ENCODE peak calls at places on chromosomes 5 and 9, in eight cellular contexts. D is GM10248, F is right lobe of liver, E is bronchial epithelial cell, U is fibroblast of lung, R is lower lobe of right lung, W is pancreas, G is fibroblast of pulmonary artery. B is an unnamed sample.

GRCh38 chr9:16010221-16010620 is 457.4 kb downstream of the CCDC171 start:
- DNase-seq in G (no peak), D (no peak), U (peak), F (no peak), E (no peak), W (no peak), R (no peak), B (no peak)

GRCh38 chr5:135376961-135377621 is 21.9 kb downstream of the MACROH2A1 start:
- DNase-seq in E (no peak), R (no peak), D (peak), F (no peak), G (no peak), W (no peak), U (no peak), B (peak)

GRCh38 chr5:164562271-164562856 is 1056.9 kb downstream of the MAT2B start:
- DNase-seq in U (peak), D (no peak), F (no peak), E (peak), W (no peak), G (no peak), R (no peak), B (no peak)

GRCh38 chr5:34563951-34564705 is 92.0 kb upstream of the RAI14 start:
- DNase-seq in E (no peak), D (no peak), U (peak), W (no peak), G (peak), R (no peak), F (no peak), B (no peak)

GRCh38 chr5:171419663-171420428 is 399 bp downstream of the FGF18 start:
- DNase-seq in R (no peak), G (peak), F (no peak), D (peak), W (peak), U (peak), E (no peak), B (peak)

GRCh38 chr9:70563437-70564204 is 149.2 kb upstream of the KLF9 start:
- DNase-seq in F (no peak), U (peak), D (peak), E (peak), R (no peak), G (peak), W (no peak), B (peak)

GRCh38 chr9:36840895-36841536 is 193.1 kb downstream of the PAX5 start:
- DNase-seq in D (no peak), U (no peak), G (no peak), E (no peak), W (no peak), R (no peak), F (no peak), B (no peak)

GRCh38 chr9:81227507-81228245 is 461.7 kb downstream of the TLE1 start:
- DNase-seq in G (no peak), F (no peak), W (no peak), U (no peak), E (no peak), D (no peak), R (no peak), B (no peak)

GRCh38 chr5:74200560-74200959 is 440.0 kb downstream of the ENC1 start:
- DNase-seq in U (no peak), R (no peak), E (no peak), D (no peak), W (no peak), G (no peak), F (no peak), B (no peak)

GRCh38 chr9:137784046-137784445 is 93.5 kb upstream of the CACNA1B start:
- DNase-seq in F (no peak), R (no peak), U (no peak), W (no peak), G (no peak), D (no peak), E (no peak), B (no peak)

GRCh38 chr5:139052975-139053374 is 145.2 kb downstream of the SIL1 start:
- DNase-seq in G (no peak), W (no peak), E (no peak), R (no peak), D (no peak), U (no peak), F (no peak), B (no peak)

GRCh38 chr5:73826761-73827450 is 200.9 kb downstream of the ARHGEF28 start:
- DNase-seq in F (no peak), W (no peak), G (peak), U (peak), D (no peak), R (no peak), E (peak), B (no peak)

GRCh38 chr9:19028835-19029451 is 4.1 kb downstream of the SAXO1 start:
- DNase-seq in F (no peak), W (no peak), G (peak), D (peak), R (no peak), U (peak), E (peak), B (peak)

GRCh38 chr5:155943516-155944407 is 383.2 kb upstream of the SGCD start:
- DNase-seq in U (peak), W (peak), G (peak), D (peak), E (peak), F (peak), R (no peak), B (peak)

GRCh38 chr9:112793213-112793810 is 42.8 kb downstream of the SNX30 start:
- DNase-seq in W (peak), F (peak), E (peak), D (peak), G (peak), U (peak), R (peak), B (peak)

GRCh38 chr5:151799407-151799806 is 27.7 kb downstream of the G3BP1 start:
- DNase-seq in U (peak), E (peak), R (no peak), F (no peak), G (peak), D (no peak), W (no peak), B (no peak)

GRCh38 chr9:78811562-78812276 is 514.8 kb downstream of the PSAT1 start:
- DNase-seq in E (no peak), R (no peak), G (peak), U (peak), D (no peak), W (no peak), F (no peak), B (no peak)

GRCh38 chr9:90813523-90813922 is 11.9 kb downstream of the SYK start:
- DNase-seq in E (no peak), D (no peak), R (no peak), U (no peak), G (no peak), F (no peak), W (no peak), B (no peak)

GRCh38 chr5:54760182-54760935 is 225.0 kb downstream of the ESM1 start:
- DNase-seq in D (no peak), E (peak), G (peak), R (no peak), F (no peak), U (peak), W (no peak), B (no peak)

GRCh38 chr9:117963493-117963892 is 259.3 kb downstream of the TLR4 start:
- DNase-seq in W (no peak), R (no peak), D (no peak), G (no peak), U (no peak), F (no peak), E (no peak), B (no peak)

GRCh38 chr9:16670791-16671190 is 199.7 kb downstream of the BNC2 start:
- DNase-seq in E (no peak), R (no peak), F (no peak), W (no peak), G (no peak), D (no peak), U (no peak), B (no peak)

GRCh38 chr5:79193643-79194042 is 42.3 kb upstream of the JMY start:
- DNase-seq in F (no peak), U (peak), G (peak), W (no peak), R (no peak), D (no peak), E (peak), B (no peak)

GRCh38 chr9:692636-693459 is 148.6 kb upstream of the DMRT1 start:
- DNase-seq in E (no peak), G (no peak), U (no peak), D (no peak), W (no peak), F (no peak), R (no peak), B (no peak)

GRCh38 chr9:15293727-15294405 is 13.2 kb downstream of the TTC39B start:
- DNase-seq in W (no peak), E (no peak), U (no peak), D (no peak), G (no peak), R (no peak), F (no peak), B (no peak)

DNA sequence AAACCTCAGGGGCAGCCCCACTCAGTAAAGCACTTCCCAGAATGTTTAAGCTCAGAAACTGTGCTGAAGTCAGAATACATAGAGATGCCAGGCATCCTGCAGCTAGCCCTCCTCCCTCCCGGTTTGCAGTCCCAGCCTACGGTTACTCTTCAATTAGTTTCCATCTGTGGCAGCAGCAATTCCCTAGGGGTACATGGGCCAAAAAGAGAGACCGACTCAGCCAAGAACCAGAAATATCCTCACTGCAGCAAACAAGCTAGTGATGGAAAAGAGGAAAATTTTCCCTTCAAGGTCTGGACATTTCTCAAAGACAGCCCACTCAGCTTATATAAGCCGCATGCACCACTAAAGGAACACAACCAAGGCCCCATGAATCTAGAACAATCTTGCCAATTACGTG is 89.1 kb upstream of the PPP2R2B start:
- DNase-seq in D (no peak), W (no peak), U (no peak), G (no peak), R (no peak), E (no peak), F (no peak), B (no peak)
- TF ChIP-seq CTCF in D (no peak), W (no peak), U (no peak), G (no peak), R (no peak), E (no peak), F (no peak), B (no peak)

DNA sequence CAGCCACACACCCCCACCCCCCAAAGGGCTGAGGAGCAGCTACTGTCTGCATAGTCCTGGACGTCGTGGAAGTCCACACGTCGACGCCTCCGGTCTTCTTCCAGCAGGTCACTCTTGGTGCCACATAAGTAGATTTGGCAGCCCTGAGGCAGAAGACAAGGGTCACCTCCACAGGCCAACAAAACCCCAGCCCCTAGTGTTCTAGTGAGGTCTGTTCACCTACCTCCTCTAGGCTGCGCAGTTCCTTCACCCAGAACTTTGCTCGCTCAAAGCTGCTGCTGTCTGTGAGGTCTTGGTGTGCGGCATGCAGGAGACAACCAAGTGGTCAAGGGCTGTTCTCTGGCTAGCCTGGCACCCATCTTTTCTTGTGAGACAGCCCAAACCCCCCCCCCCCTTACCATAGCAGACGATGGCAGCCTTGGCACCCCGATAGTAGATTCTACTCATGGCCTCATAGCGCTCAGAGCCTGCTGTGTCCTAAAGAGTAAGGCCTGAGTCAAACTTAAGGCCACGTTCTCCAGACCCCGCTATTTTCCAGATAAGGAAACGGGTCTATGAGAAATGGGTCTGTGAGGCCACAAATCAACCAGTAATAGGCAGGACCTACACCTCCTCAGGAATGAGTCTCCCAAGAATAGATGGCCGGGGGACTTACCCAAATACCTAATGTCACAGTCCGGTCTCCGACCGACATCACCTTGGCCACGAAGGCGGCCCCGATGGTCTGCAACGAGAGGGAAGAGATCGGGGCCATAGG is 987 bp downstream of the RAB24 start:
- DNase-seq in R (no peak), G (no peak), E (no peak), D (no peak), W (no peak), F (no peak), U (peak), B (no peak)
- TF ChIP-seq CTCF in R (no peak), G (peak), E (peak), D (peak), W (no peak), F (no peak), U (no peak), B (peak)

GRCh38 chr5:149757956-149758355 is 27.8 kb downstream of the PPARGC1B start:
- DNase-seq in R (no peak), U (no peak), G (no peak), F (no peak), W (no peak), E (no peak), D (no peak), B (no peak)

GRCh38 chr5:149756354-149756753 is 26.2 kb downstream of the PPARGC1B start:
- DNase-seq in R (no peak), G (no peak), W (no peak), F (no peak), D (no peak), E (no peak), U (no peak), B (no peak)

GRCh38 chr5:149759986-149760699 is 30.0 kb downstream of the PPARGC1B start:
- DNase-seq in W (no peak), U (no peak), F (no peak), R (no peak), G (no peak), D (no peak), E (no peak), B (no peak)

GRCh38 chr5:149759563-149759962 is 29.5 kb downstream of the PPARGC1B start:
- DNase-seq in D (no peak), E (no peak), U (no peak), F (no peak), R (no peak), G (no peak), W (no peak), B (no peak)

DNA sequence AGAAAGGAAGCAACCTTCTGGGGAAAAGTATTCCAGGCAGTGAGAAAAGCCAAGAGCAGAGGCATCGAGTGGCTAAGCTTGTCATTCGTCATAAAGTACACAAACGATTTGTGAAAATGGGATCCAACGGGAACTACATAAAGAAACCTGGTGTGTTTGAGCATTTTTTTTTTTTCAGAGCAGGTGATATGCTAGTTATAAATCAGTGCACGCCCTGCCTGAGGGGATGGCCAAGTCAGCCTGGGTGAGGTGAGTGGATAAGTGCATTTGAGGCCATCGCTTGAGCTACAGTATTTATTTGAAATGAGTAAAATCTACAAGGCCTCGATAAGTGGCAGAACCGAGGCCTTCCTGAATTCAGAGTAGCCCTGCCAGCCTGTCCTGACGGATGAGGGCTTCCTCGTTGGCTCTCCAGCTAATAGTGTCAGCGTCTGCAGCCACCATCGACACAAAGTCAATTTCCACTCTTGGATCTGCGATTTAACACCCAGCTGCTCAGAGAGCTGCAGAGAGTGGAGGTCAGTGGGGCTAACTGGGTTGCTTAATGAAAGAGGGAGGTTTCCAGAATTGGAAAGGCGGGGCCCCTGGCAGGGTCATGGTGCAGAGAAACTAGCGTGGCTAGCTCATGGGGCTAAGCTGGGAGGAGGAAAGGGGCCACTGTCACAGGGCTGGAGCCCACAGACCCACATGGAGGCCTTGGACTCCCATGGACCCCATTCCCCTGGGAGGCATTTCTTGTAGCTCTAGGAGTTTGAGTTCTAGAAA is 27.3 kb downstream of the PPARGC1B start:
- DNase-seq in G (no peak), U (no peak), E (peak), F (no peak), W (no peak), R (no peak), D (no peak), B (no peak)
- TF ChIP-seq CTCF in G (no peak), U (no peak), E (no peak), F (no peak), W (no peak), R (no peak), D (no peak), B (no peak)

GRCh38 chr5:154516475-154516874 is 38.4 kb upstream of the HAND1 start:
- DNase-seq in F (no peak), D (no peak), U (no peak), E (no peak), G (no peak), W (no peak), R (no peak), B (no peak)
- TF ChIP-seq CTCF in F (no peak), D (no peak), U (no peak), E (no peak), G (no peak), W (no peak), R (no peak), B (no peak)

GRCh38 chr9:32706004-32706749 is 70.7 kb upstream of the TAF1L start:
- DNase-seq in D (no peak), G (peak), F (no peak), W (no peak), U (peak), R (no peak), E (peak), B (no peak)
- TF ChIP-seq CTCF in D (no peak), G (no peak), F (no peak), W (no peak), U (no peak), R (no peak), E (no peak), B (no peak)

DNA sequence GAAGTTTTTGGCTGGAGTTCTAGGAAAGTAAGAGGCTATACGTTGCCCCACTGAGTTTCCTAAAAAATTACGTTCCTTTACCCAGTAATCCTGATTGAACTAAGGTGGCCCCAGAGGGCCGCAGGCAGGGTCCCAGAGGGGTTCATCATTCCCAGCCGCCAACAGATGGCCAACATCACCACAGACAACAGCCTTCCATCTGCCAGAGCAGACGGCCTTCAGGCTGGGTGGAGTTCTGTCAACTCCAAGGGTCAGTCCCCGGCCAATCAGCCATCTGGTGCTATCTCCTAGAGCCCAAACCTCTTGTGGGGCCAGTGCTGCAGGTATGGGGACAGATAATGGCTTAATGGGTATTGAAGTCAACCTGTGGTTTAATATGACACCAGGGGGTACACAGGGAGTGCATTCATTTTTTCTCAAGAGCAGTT is 30.4 kb downstream of the TBC1D2 start:
- DNase-seq in E (no peak), W (no peak), U (no peak), G (no peak), F (peak), D (no peak), R (no peak), B (no peak)
- TF ChIP-seq CTCF in E (no peak), W (no peak), U (no peak), G (no peak), F (no peak), D (no peak), R (no peak), B (no peak)

B was measured in GM13977.